ENCODE peak calls at places on chromosomes 11 and 22, in six cellular contexts. S, A, R, Z, O and T are unnamed samples.

GRCh38 chr11:120324932-120325810 is at the start of gene TLCD5:
- DNase-seq in S (peak), A (no peak), R (peak), Z (peak), O (peak), T (peak)

GRCh38 chr11:72786305-72787261 is 7.3 kb downstream of the STARD10 start:
- DNase-seq in S (no peak), A (no peak), R (no peak), Z (no peak), O (no peak), T (no peak)

GRCh38 chr22:35111244-35111643 is 45.3 kb downstream of the ISX start:
- DNase-seq in S (no peak), A (no peak), R (no peak), Z (no peak), O (no peak), T (no peak)

GRCh38 chr11:71393283-71393682 is 54.9 kb downstream of the DHCR7 start:
- DNase-seq in S (no peak), A (no peak), R (no peak), Z (no peak), O (no peak), T (no peak)

GRCh38 chr11:47132490-47132889 is 44.2 kb downstream of the ARFGAP2 start:
- DNase-seq in S (no peak), A (no peak), R (no peak), Z (no peak), O (no peak), T (no peak)

GRCh38 chr11:81869337-81870065 is 864.2 kb downstream of the FAM181B start:
- DNase-seq in S (no peak), A (peak), R (no peak), Z (no peak), O (no peak), T (no peak)

GRCh38 chr11:57704932-57705331 is 7.1 kb downstream of the MED19 start:
- DNase-seq in S (no peak), A (no peak), R (no peak), Z (no peak), O (no peak), T (no peak)

GRCh38 chr11:118851970-118852369 is 31.7 kb upstream of the CXCR5 start:
- DNase-seq in S (no peak), A (no peak), R (no peak), Z (no peak), O (no peak), T (no peak)

GRCh38 chr11:620201-620600 is 4.5 kb upstream of the IRF7 start:
- DNase-seq in S (no peak), A (no peak), R (no peak), Z (no peak), O (no peak), T (no peak)

GRCh38 chr22:37894939-37895670 is 11.0 kb upstream of the MICALL1 start:
- DNase-seq in S (no peak), A (peak), R (no peak), Z (no peak), O (no peak), T (no peak)

GRCh38 chr11:35139883-35140282 is 912 bp downstream of the CD44 start:
- DNase-seq in S (no peak), A (no peak), R (no peak), Z (no peak), O (no peak), T (peak)

GRCh38 chr11:85540635-85541034 is 86.5 kb downstream of the DLG2 start:
- DNase-seq in S (no peak), A (no peak), R (no peak), Z (no peak), O (peak), T (no peak)

GRCh38 chr22:38494939-38495338 is 11.2 kb downstream of the DDX17 start:
- DNase-seq in S (no peak), A (no peak), R (no peak), Z (no peak), O (no peak), T (no peak)

GRCh38 chr11:75032550-75032935 is 43.8 kb downstream of the NEU3 start:
- DNase-seq in S (no peak), A (no peak), R (no peak), Z (no peak), O (no peak), T (no peak)

GRCh38 chr11:117824571-117825537 is at the start of gene FXYD2:
- DNase-seq in S (no peak), A (no peak), R (no peak), Z (no peak), O (peak), T (no peak)
- H3K4me3 ChIP-seq in S (no peak), A (no peak), R (no peak), Z (no peak), O (no peak), T (no peak)

GRCh38 chr11:58776891-58777451 is 45.2 kb upstream of the GLYAT start:
- DNase-seq in S (no peak), A (no peak), R (no peak), Z (no peak), O (no peak), T (no peak)

GRCh38 chr11:58775066-58775708 is 43.4 kb upstream of the GLYAT start:
- DNase-seq in S (no peak), A (no peak), R (no peak), Z (no peak), O (no peak), T (no peak)

GRCh38 chr11:58772719-58773285 is 41.1 kb upstream of the GLYAT start:
- DNase-seq in S (no peak), A (no peak), R (no peak), Z (no peak), O (no peak), T (no peak)

GRCh38 chr11:58771458-58771855 is 39.7 kb upstream of the GLYAT start:
- DNase-seq in S (no peak), A (no peak), R (no peak), Z (no peak), O (no peak), T (peak)

DNA sequence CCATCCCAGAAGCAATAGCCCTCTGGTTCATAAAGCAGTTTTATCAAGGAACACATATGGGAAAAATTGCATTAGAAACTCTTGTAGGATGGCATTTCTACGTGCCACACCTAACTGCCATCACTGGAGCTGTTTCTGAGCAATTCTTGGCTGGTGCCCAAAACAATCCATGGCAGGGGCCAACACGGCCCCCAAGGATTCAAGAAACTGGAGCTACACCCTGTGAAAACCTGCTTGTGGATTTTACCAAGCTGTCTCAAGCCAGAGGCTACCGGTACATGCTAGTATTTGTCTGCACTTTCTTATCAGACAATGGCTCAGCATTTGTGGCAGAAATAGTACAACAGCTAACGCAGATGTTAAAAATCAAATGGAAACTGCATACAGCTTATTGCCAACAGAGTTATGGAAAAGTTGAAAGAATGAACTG is 42.4 kb upstream of the GLYAT start:
- DNase-seq in S (no peak), A (no peak), R (no peak), Z (no peak), O (no peak), T (no peak)
- H3K4me3 ChIP-seq in S (no peak), A (no peak), R (no peak), Z (no peak), O (no peak), T (no peak)

DNA sequence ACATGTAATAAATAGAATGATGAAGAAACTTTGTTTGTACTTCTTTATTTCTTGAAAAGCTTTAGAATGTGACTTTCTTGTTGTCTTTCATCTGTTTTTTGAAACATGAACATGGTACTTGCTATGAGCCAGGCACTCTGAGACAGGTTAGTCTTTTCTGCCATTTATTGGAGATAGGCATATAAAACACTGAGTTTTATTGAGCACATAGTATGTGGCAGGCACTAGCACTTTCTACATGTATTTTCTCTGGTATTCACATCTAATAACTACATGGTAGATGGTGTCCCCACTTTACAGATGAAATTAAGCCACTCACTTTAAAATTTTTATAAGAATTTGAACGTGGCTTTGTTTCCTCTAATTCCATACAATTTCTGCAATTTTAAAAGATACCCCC is 7.7 kb upstream of the ANKRD42 start:
- DNase-seq in S (no peak), A (no peak), R (no peak), Z (no peak), O (no peak), T (no peak)
- H3K4me3 ChIP-seq in S (no peak), A (no peak), R (no peak), Z (no peak), O (no peak), T (no peak)

GRCh38 chr11:133980665-133981064 is 23.9 kb upstream of the IGSF9B start:
- DNase-seq in S (no peak), A (no peak), R (no peak), Z (no peak), O (no peak), T (no peak)
- H3K4me3 ChIP-seq in S (no peak), A (no peak), R (no peak), Z (no peak), O (no peak), T (no peak)

DNA sequence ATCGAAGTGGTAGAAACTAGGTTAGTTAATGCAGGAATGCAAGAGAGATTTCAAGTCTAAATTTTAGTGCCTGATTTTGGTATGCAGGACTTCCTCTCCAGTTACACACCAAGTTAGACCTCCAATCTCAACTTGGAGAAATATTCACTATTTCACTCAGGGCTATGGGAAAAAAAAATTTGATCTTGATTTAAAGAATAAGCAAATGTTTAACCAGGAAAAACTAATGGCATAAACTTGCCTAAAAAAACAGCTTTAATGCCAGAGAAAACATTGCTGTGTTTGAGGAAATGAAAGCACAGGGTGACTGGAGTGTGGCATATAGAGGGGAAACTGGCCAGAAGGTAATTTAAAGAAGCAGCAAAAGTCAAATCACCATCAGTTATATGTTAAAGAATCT is 575.4 kb upstream of the LRRC4C start:
- DNase-seq in S (no peak), A (no peak), R (no peak), Z (no peak), O (no peak), T (no peak)
- H3K4me3 ChIP-seq in S (no peak), A (no peak), R (no peak), Z (no peak), O (no peak), T (no peak)

GRCh38 chr22:40178417-40179409 is 988 bp downstream of the TNRC6B start:
- DNase-seq in S (no peak), A (no peak), R (peak), Z (no peak), O (no peak), T (peak)

GRCh38 chr22:40180403-40180802 is 2.7 kb downstream of the TNRC6B start:
- DNase-seq in S (no peak), A (no peak), R (no peak), Z (no peak), O (no peak), T (no peak)

GRCh38 chr22:40181323-40181722 is 3.6 kb downstream of the TNRC6B start:
- DNase-seq in S (no peak), A (no peak), R (no peak), Z (no peak), O (no peak), T (no peak)

GRCh38 chr22:40177738-40178416 is at the start of gene TNRC6B:
- DNase-seq in S (peak), A (peak), R (peak), Z (peak), O (peak), T (peak)

GRCh38 chr22:40179535-40179934 is 1.8 kb downstream of the TNRC6B start:
- DNase-seq in S (no peak), A (no peak), R (no peak), Z (no peak), O (no peak), T (no peak)
- H3K4me3 ChIP-seq in S (peak), A (no peak), R (peak), Z (peak), O (peak), T (peak)

GRCh38 chr11:2837096-2837601 is 48.4 kb downstream of the CDKN1C start:
- DNase-seq in S (peak), A (peak), R (peak), Z (peak), O (peak), T (no peak)

GRCh38 chr11:2839395-2839941 is 46.1 kb downstream of the CDKN1C start:
- DNase-seq in S (no peak), A (no peak), R (peak), Z (no peak), O (peak), T (no peak)

GRCh38 chr11:2837651-2838050 is 47.9 kb downstream of the CDKN1C start:
- DNase-seq in S (no peak), A (no peak), R (no peak), Z (no peak), O (no peak), T (no peak)

GRCh38 chr11:2838091-2838490 is 47.5 kb downstream of the CDKN1C start:
- DNase-seq in S (no peak), A (no peak), R (no peak), Z (no peak), O (peak), T (no peak)

DNA sequence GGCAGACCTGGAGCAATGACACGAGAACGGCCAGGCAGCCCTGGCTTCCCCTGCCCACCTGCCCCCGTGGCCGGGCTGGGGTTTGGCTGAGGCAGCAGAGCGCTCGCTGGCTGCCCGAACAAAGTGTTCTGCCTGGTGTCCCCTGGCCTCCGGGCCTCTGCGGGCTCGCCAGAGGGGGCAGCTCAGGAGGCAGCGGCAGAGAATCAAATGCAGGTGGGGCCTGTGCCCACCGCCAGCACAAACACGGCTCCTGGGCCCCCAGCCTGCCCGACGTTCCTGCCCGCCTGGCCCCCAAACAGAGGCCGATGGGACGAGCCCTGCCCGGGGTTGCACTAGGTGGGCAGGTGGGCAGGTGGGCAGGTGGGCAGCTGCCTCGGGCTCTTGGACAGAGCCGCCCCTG is 46.9 kb downstream of the CDKN1C start:
- DNase-seq in S (no peak), A (no peak), R (no peak), Z (no peak), O (peak), T (no peak)
- H3K4me3 ChIP-seq in S (no peak), A (no peak), R (no peak), Z (no peak), O (no peak), T (no peak)

GRCh38 chr22:32100711-32101110 is 57.6 kb downstream of the SLC5A1 start:
- DNase-seq in S (no peak), A (no peak), R (no peak), Z (no peak), O (no peak), T (no peak)
- H3K4me3 ChIP-seq in S (no peak), A (no peak), R (no peak), Z (no peak), O (no peak), T (no peak)